ENCODE peak calls at places on chromosome 1, in seven cellular contexts. P is gastrocnemius medialis, E is NCI-H446, N is fibroblast of mammary gland, I is H9, L is mucosa of gallbladder, S is fibroblast of pulmonary artery. X is an unnamed sample.
A peak's percentile ranks its signal among the peaks of the same experiment; 100 is the strongest.

GRCh38 chr1:192170196-192170984 is 12.1 kb downstream of the RGS18 start:
- DNase-seq in P (no peak), E (no peak), N (no peak), I (no peak), L (no peak), S (no peak), X (no peak)

GRCh38 chr1:51901151-51901550 is 22.6 kb upstream of the NRDC start:
- DNase-seq in P (no peak), E (no peak), N (no peak), I (no peak), L (no peak), S (no peak), X (no peak)

GRCh38 chr1:214934035-214934434 is 148.5 kb upstream of the KCNK2 start:
- DNase-seq in P (no peak), E (no peak), N (peak; percentile 22), I (no peak), L (no peak), S (no peak), X (no peak)

GRCh38 chr1:165885305-165885694 is 57.9 kb downstream of the UCK2 start:
- DNase-seq in P (no peak), E (no peak), N (no peak), I (no peak), L (no peak), S (no peak), X (no peak)

GRCh38 chr1:201790261-201790660 is 38.7 kb upstream of the IPO9 start:
- DNase-seq in P (no peak), E (peak; percentile 48), N (peak; percentile 78), I (no peak), L (no peak), S (peak; percentile 59), X (peak; percentile 81)

GRCh38 chr1:234853906-234854647 is 244.1 kb upstream of the IRF2BP2 start:
- DNase-seq in P (no peak), E (no peak), N (peak; percentile 25), I (no peak), L (no peak), S (no peak), X (no peak)

GRCh38 chr1:198880818-198881597 is 242.2 kb downstream of the PTPRC start:
- DNase-seq in P (no peak), E (peak; percentile 70), N (peak; percentile 96), I (no peak), L (no peak), S (peak; percentile 97), X (peak; percentile 96)

GRCh38 chr1:100400332-100400933 is 48.1 kb downstream of the CDC14A start:
- DNase-seq in P (peak; percentile 26), E (no peak), N (no peak), I (peak; percentile 41), L (peak; percentile 25), S (peak; percentile 42), X (peak; percentile 7)

GRCh38 chr1:167301355-167301754 is 80.7 kb downstream of the POU2F1 start:
- DNase-seq in P (no peak), E (no peak), N (no peak), I (no peak), L (no peak), S (no peak), X (no peak)

GRCh38 chr1:177045156-177045555 is 119.4 kb downstream of the ASTN1 start:
- DNase-seq in P (no peak), E (no peak), N (no peak), I (no peak), L (no peak), S (no peak), X (no peak)

GRCh38 chr1:205337481-205337880 is 15.9 kb upstream of the NUAK2 start:
- DNase-seq in P (no peak), E (no peak), N (no peak), I (no peak), L (no peak), S (no peak), X (no peak)

GRCh38 chr1:99599678-99600175 is 46.2 kb upstream of the PALMD start:
- DNase-seq in P (no peak), E (no peak), N (peak; percentile 80), I (no peak), L (no peak), S (peak; percentile 93), X (peak; percentile 94)

GRCh38 chr1:236251587-236251986 is 30.2 kb downstream of the ERO1B start:
- DNase-seq in P (no peak), E (no peak), N (no peak), I (no peak), L (no peak), S (no peak), X (no peak)

GRCh38 chr1:205488074-205488723 is 16.3 kb upstream of the CDK18 start:
- DNase-seq in P (no peak), E (peak; percentile 82), N (peak; percentile 55), I (peak; percentile 78), L (peak; percentile 53), S (peak; percentile 75), X (peak; percentile 47)

GRCh38 chr1:191831572-191831971 is 326.7 kb upstream of the RGS18 start:
- DNase-seq in P (no peak), E (peak; percentile 23), N (no peak), I (no peak), L (no peak), S (peak; percentile 20), X (no peak)

GRCh38 chr1:25991937-25992688 is 5.8 kb downstream of the PAFAH2 start:
- DNase-seq in P (no peak), E (no peak), N (peak; percentile 17), I (no peak), L (no peak), S (no peak), X (peak; percentile 73)

GRCh38 chr1:145872421-145872891 is 13.2 kb downstream of the ANKRD35 start:
- DNase-seq in P (peak; percentile 69), E (no peak), N (peak; percentile 51), I (peak; percentile 71), L (peak; percentile 43), S (peak; percentile 45), X (no peak)

GRCh38 chr1:180415985-180416633 is 86.3 kb downstream of the ACBD6 start:
- DNase-seq in P (no peak), E (peak; percentile 70), N (peak; percentile 58), I (no peak), L (no peak), S (peak; percentile 75), X (peak; percentile 54)

GRCh38 chr1:25245809-25246599 is 1.2 kb downstream of the RSRP1 start:
- DNase-seq in P (no peak), E (no peak), N (peak; percentile 62), I (no peak), L (no peak), S (peak; percentile 56), X (peak; percentile 56)

GRCh38 chr1:218886472-218886871 is 287.2 kb upstream of the LYPLAL1 start:
- DNase-seq in P (peak; percentile 17), E (no peak), N (peak; percentile 22), I (no peak), L (peak; percentile 23), S (peak; percentile 62), X (peak; percentile 74)

GRCh38 chr1:179296356-179296755 is 2.8 kb downstream of the SOAT1 start:
- DNase-seq in P (no peak), E (no peak), N (no peak), I (no peak), L (no peak), S (no peak), X (no peak)

GRCh38 chr1:223242382-223242955 is 99.4 kb upstream of the TLR5 start:
- DNase-seq in P (no peak), E (no peak), N (peak; percentile 30), I (peak; percentile 12), L (no peak), S (no peak), X (no peak)

GRCh38 chr1:56062625-56063024 is 516.7 kb downstream of the PLPP3 start:
- DNase-seq in P (no peak), E (no peak), N (no peak), I (no peak), L (no peak), S (no peak), X (no peak)

GRCh38 chr1:4397196-4397595 is 257.2 kb upstream of the AJAP1 start:
- DNase-seq in P (no peak), E (no peak), N (no peak), I (no peak), L (no peak), S (no peak), X (no peak)

GRCh38 chr1:86453664-86454063 is 15.1 kb upstream of the CLCA1 start:
- DNase-seq in P (no peak), E (no peak), N (no peak), I (no peak), L (no peak), S (no peak), X (no peak)

GRCh38 chr1:28046716-28047115 is 41.7 kb downstream of the EYA3 start:
- DNase-seq in P (no peak), E (no peak), N (no peak), I (no peak), L (no peak), S (no peak), X (no peak)

GRCh38 chr1:154431586-154432373 is 26.6 kb downstream of the IL6R start:
- DNase-seq in P (peak; percentile 74), E (no peak), N (peak; percentile 100), I (no peak), L (no peak), S (peak; percentile 96), X (peak; percentile 98)

GRCh38 chr1:87120779-87121178 is 206.3 kb downstream of the HS2ST1 start:
- DNase-seq in P (no peak), E (no peak), N (no peak), I (no peak), L (no peak), S (no peak), X (no peak)

GRCh38 chr1:203630697-203631096 is 4.1 kb downstream of the ATP2B4 start:
- DNase-seq in P (no peak), E (no peak), N (no peak), I (no peak), L (no peak), S (no peak), X (no peak)

GRCh38 chr1:96096138-96097011 is 625.2 kb upstream of the PTBP2 start:
- DNase-seq in P (no peak), E (peak; percentile 10), N (no peak), I (no peak), L (no peak), S (no peak), X (no peak)

GRCh38 chr1:241387216-241387615 is 30.2 kb upstream of the RGS7 start:
- DNase-seq in P (no peak), E (no peak), N (no peak), I (no peak), L (no peak), S (no peak), X (no peak)

GRCh38 chr1:20486457-20487235 is 636 bp upstream of the CAMK2N1 start:
- DNase-seq in P (peak; percentile 22), E (no peak), N (peak; percentile 64), I (peak; percentile 86), L (peak; percentile 81), S (peak; percentile 61), X (peak; percentile 43)

GRCh38 chr1:241934181-241934815 is 23.3 kb upstream of the BECN2 start:
- DNase-seq in P (no peak), E (peak; percentile 17), N (peak; percentile 55), I (peak; percentile 77), L (no peak), S (peak; percentile 1), X (peak; percentile 48)

GRCh38 chr1:27402349-27402754 is 9.9 kb downstream of the GPR3 start:
- DNase-seq in P (peak; percentile 57), E (no peak), N (peak; percentile 63), I (peak; percentile 81), L (peak; percentile 84), S (peak; percentile 75), X (peak; percentile 61)